ENCODE peak calls at places on chromosomes 16 and 17, in five cellular contexts. Y is T1000, K is iPS-NIHi11, S is RCC 7860, Z is GM12892. W is an unnamed sample.

GRCh38 chr16:27483624-27484023 is 66.1 kb downstream of the GTF3C1 start:
- DNase-seq in Y (no peak), K (no peak), S (no peak), Z (no peak), W (no peak)

GRCh38 chr16:70250748-70251650 is 741 bp downstream of the EXOSC6 start:
- DNase-seq in Y (no peak), K (peak), S (peak), Z (peak), W (peak)

GRCh38 chr17:71460943-71461342 is 659.9 kb upstream of the SOX9 start:
- DNase-seq in Y (no peak), K (no peak), S (no peak), Z (no peak), W (no peak)

GRCh38 chr17:77424585-77425344 is 284.0 kb downstream of the SEC14L1 start:
- DNase-seq in Y (no peak), K (peak), S (peak), Z (no peak), W (peak)

GRCh38 chr17:48868916-48869500 is 23.6 kb upstream of the ATP5MC1 start:
- DNase-seq in Y (no peak), K (no peak), S (no peak), Z (no peak), W (no peak)

GRCh38 chr16:2785101-2785991 is 2.0 kb downstream of the PRSS33 start:
- DNase-seq in Y (no peak), K (peak), S (no peak), Z (no peak), W (no peak)

GRCh38 chr17:67818110-67819002 is 6.9 kb upstream of the BPTF start:
- DNase-seq in Y (no peak), K (no peak), S (peak), Z (no peak), W (peak)

GRCh38 chr17:37493249-37494027 is 3.7 kb downstream of the DUSP14 start:
- DNase-seq in Y (no peak), K (no peak), S (peak), Z (no peak), W (peak)

GRCh38 chr16:84933774-84934571 is 77.4 kb downstream of the ZDHHC7 start:
- DNase-seq in Y (no peak), K (no peak), S (no peak), Z (no peak), W (no peak)

GRCh38 chr17:79360196-79360595 is 250.7 kb downstream of the RBFOX3 start:
- DNase-seq in Y (no peak), K (no peak), S (no peak), Z (no peak), W (no peak)

GRCh38 chr16:3020247-3020603 is at the start of gene TNFRSF12A:
- DNase-seq in Y (peak), K (peak), S (peak), Z (peak), W (peak)

GRCh38 chr16:22252317-22252716 is 44.9 kb upstream of the POLR3E start:
- DNase-seq in Y (no peak), K (peak), S (no peak), Z (no peak), W (no peak)

GRCh38 chr16:74448990-74449389 is 27.7 kb upstream of the CLEC18B start:
- DNase-seq in Y (peak), K (no peak), S (peak), Z (no peak), W (peak)

GRCh38 chr16:4081035-4081434 is 35.2 kb downstream of the ADCY9 start:
- DNase-seq in Y (no peak), K (no peak), S (no peak), Z (no peak), W (no peak)

GRCh38 chr17:47252766-47253512 is 688 bp upstream of the ITGB3 start:
- DNase-seq in Y (no peak), K (no peak), S (no peak), Z (no peak), W (no peak)

GRCh38 chr17:8221663-8222379 is 11.4 kb upstream of the AURKB start:
- DNase-seq in Y (peak), K (peak), S (peak), Z (no peak), W (peak)

GRCh38 chr16:1525871-1526607 is 7.4 kb upstream of the TMEM204 start:
- DNase-seq in Y (no peak), K (no peak), S (no peak), Z (no peak), W (no peak)

GRCh38 chr16:85947511-85948509 is 48.8 kb downstream of the IRF8 start:
- DNase-seq in Y (no peak), K (no peak), S (no peak), Z (peak), W (no peak)

GRCh38 chr17:50672831-50673551 is 34.7 kb downstream of the ANKRD40 start:
- DNase-seq in Y (no peak), K (no peak), S (peak), Z (no peak), W (no peak)

GRCh38 chr17:65696739-65697394 is 135.4 kb upstream of the AXIN2 start:
- DNase-seq in Y (peak), K (no peak), S (no peak), Z (no peak), W (peak)

GRCh38 chr17:50908860-50909764 is 43.0 kb upstream of the TOB1 start:
- DNase-seq in Y (no peak), K (no peak), S (no peak), Z (no peak), W (peak)

GRCh38 chr17:59373879-59374495 is 42.5 kb downstream of the YPEL2 start:
- DNase-seq in Y (no peak), K (no peak), S (no peak), Z (no peak), W (peak)

GRCh38 chr17:62692721-62693431 is 65.4 kb downstream of the MRC2 start:
- DNase-seq in Y (no peak), K (peak), S (no peak), Z (no peak), W (no peak)

GRCh38 chr17:44115585-44116415 is 7.6 kb downstream of the HDAC5 start:
- DNase-seq in Y (peak), K (peak), S (no peak), Z (no peak), W (no peak)

GRCh38 chr17:49557204-49558024 is 18.3 kb upstream of the NXPH3 start:
- DNase-seq in Y (no peak), K (peak), S (peak), Z (no peak), W (peak)

GRCh38 chr16:29770250-29770929 is 7.7 kb upstream of the ZG16 start:
- DNase-seq in Y (no peak), K (no peak), S (no peak), Z (no peak), W (no peak)

W was measured in renal cortical epithelial cell.